ENCODE peak calls at places on chromosomes 6 and 20, in six cellular contexts. C, V, P, Q, B and U are unnamed samples.

GRCh38 chr6:115131709-115132490 is 789.1 kb upstream of the HS3ST5 start:
- DNase-seq in B (no peak), P (no peak), Q (no peak), V (no peak), C (no peak), U (no peak)

GRCh38 chr6:102525336-102525735 is 1131.8 kb downstream of the GRIK2 start:
- DNase-seq in Q (no peak), B (no peak), P (no peak), V (no peak), C (no peak), U (no peak)

GRCh38 chr20:31713312-31714049 is 9.2 kb downstream of the BCL2L1 start:
- DNase-seq in V (no peak), B (peak; percentile 85), Q (peak; percentile 93), P (peak; percentile 91), C (peak; percentile 45), U (peak; percentile 43)

GRCh38 chr6:52098649-52099184 is 11.3 kb upstream of the PKHD1 start:
- DNase-seq in Q (no peak), V (no peak), C (no peak), B (no peak), P (no peak), U (no peak)

GRCh38 chr6:31575335-31575901 is at the start of gene TNF:
- DNase-seq in B (peak; percentile 41), C (no peak), Q (no peak), P (no peak), V (peak; percentile 77), U (peak; percentile 8)

GRCh38 chr6:53048431-53049195 is 16.6 kb upstream of the FBXO9 start:
- DNase-seq in Q (no peak), B (no peak), C (no peak), V (no peak), P (peak; percentile 91), U (no peak)

GRCh38 chr20:20741067-20742045 is 28.9 kb upstream of the RALGAPA2 start:
- DNase-seq in V (no peak), B (no peak), P (no peak), Q (no peak), C (no peak), U (peak; percentile 79)

GRCh38 chr6:153312633-153313032 is 181.6 kb upstream of the RGS17 start:
- DNase-seq in V (no peak), P (peak; percentile 35), B (no peak), Q (no peak), C (peak; percentile 52), U (peak; percentile 95)

GRCh38 chr6:93801101-93801847 is 381.9 kb upstream of the EPHA7 start:
- DNase-seq in V (no peak), P (no peak), B (no peak), Q (no peak), C (no peak), U (no peak)

GRCh38 chr6:158769228-158769627 is 49.9 kb downstream of the EZR start:
- DNase-seq in B (no peak), P (no peak), V (no peak), C (no peak), Q (no peak), U (no peak)

GRCh38 chr6:15401120-15401519 is 155.3 kb downstream of the JARID2 start:
- DNase-seq in B (no peak), V (no peak), P (no peak), C (no peak), Q (no peak), U (no peak)

GRCh38 chr6:77073410-77073760 is 389.9 kb downstream of the HTR1B start:
- DNase-seq in C (no peak), V (no peak), Q (no peak), B (no peak), P (no peak), U (no peak)

GRCh38 chr6:33160728-33161323 is 31.4 kb downstream of the COL11A2 start:
- DNase-seq in V (no peak), C (peak; percentile 65), B (peak; percentile 33), P (peak; percentile 84), Q (peak; percentile 39), U (peak; percentile 7)

GRCh38 chr6:33160096-33160495 is 32.2 kb downstream of the COL11A2 start:
- DNase-seq in B (no peak), V (no peak), Q (no peak), C (no peak), P (no peak), U (no peak)

GRCh38 chr6:33162471-33162870 is 29.8 kb downstream of the COL11A2 start:
- DNase-seq in B (no peak), Q (no peak), V (no peak), P (no peak), C (no peak), U (no peak)

GRCh38 chr6:33163540-33163939 is 28.7 kb downstream of the COL11A2 start:
- DNase-seq in P (no peak), B (no peak), Q (no peak), V (no peak), C (no peak), U (no peak)

DNA sequence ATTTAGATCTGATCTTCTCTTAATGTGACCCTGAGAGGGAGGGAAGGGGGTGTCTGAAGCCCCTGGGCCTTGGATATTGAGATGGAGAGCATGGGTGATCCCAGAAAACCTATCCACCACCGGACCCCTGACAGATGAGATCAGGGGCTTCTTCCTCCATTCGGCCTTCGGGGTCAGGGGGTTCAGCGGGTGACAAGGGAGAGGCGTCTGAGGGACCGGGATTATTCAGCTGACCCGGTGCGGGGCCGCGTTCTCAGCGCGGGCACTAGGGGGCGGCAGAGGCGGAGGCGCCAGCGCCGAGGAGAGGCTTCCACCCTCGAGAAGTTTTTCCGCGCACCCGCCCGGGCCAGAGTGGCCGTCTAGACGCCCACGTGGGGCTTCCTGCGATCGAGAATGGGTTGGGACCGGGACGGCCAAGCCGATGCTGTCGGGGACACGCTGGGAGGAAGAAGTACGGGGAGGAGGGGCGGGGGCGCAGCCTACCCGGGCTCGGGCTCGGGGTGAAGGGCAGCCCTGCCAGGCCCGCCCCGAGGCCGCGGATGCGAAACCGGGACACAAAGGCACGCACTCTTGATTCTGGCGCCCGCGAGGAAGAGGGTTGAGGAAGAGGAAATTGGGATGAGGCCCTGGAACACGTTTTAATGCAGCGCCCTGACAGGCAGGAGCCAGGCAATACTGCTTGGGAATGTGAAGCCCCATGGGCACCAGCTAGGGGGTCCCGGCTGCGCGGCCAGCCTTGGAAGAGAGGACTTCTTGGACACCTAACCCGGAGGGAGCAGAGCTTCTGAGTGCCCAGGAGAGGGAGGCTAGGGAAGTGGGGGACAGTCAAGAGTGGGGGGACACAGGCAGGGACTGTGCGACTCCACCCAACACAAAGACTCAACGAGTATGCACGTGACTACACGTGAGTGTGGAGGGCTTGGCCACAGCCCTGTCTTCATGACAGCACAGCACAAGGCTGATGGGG is 30.6 kb downstream of the COL11A2 start:
- DNase-seq in C (peak; percentile 85), P (peak; percentile 28), B (peak; percentile 80), Q (no peak), V (peak; percentile 85), U (peak; percentile 81)
- H3K27ac ChIP-seq in C (peak overlapping the region; percentile 37), P (peak overlapping the region; percentile 54), B (peak overlapping the region; percentile 78), Q (no peak overlapping the region), V (no peak overlapping the region), U (no peak overlapping the region)

GRCh38 chr20:62178316-62179161 is 4.3 kb upstream of the MTG2 start:
- DNase-seq in V (no peak), B (no peak), P (no peak), C (no peak), Q (no peak), U (no peak)

GRCh38 chr20:62177307-62177706 is 5.5 kb upstream of the MTG2 start:
- DNase-seq in Q (no peak), P (no peak), V (no peak), C (no peak), B (no peak), U (no peak)

GRCh38 chr20:62176866-62177265 is 6.0 kb upstream of the MTG2 start:
- DNase-seq in C (no peak), V (no peak), B (no peak), P (no peak), Q (no peak), U (no peak)

GRCh38 chr20:62181808-62182207 is 1.0 kb upstream of the MTG2 start:
- DNase-seq in P (no peak), Q (no peak), C (no peak), V (no peak), B (no peak), U (no peak)

GRCh38 chr20:62179162-62179504 is 3.7 kb upstream of the MTG2 start:
- DNase-seq in P (no peak), V (no peak), C (no peak), Q (no peak), B (no peak), U (no peak)
- H3K27ac ChIP-seq in P (no peak overlapping the region), V (no peak overlapping the region), C (no peak overlapping the region), Q (no peak overlapping the region), B (no peak overlapping the region), U (no peak overlapping the region)

DNA sequence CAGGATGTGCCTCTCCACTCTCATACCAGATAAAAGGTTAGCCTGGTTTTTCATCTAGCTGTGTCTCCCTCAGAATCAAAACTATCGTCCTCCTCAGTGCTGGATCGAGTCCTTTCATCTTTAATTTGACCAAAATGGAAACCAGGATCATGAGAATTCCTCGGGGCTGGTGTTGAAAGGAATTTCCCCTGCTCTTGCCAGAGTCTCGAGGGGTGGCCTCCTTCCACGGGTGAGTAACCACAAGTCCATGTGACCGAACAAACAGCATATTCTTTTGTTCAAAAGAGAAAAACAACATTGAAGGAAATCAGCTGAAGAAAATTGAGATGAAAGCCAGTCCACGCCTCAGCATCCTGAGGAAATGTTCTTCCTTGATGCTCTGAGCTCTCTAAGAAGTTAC is 165.9 kb upstream of the CDYL start:
- DNase-seq in Q (no peak), B (peak; percentile 33), P (peak; percentile 77), V (no peak), C (no peak), U (peak; percentile 75)
- H3K27ac ChIP-seq in Q (no peak overlapping the region), B (peak overlapping the region; percentile 20), P (no peak overlapping the region), V (no peak overlapping the region), C (no peak overlapping the region), U (peak overlapping the region; percentile 54)

GRCh38 chr6:87151471-87151785 is 3.9 kb upstream of the ZNF292 start:
- DNase-seq in V (no peak), P (no peak), B (no peak), C (no peak), Q (no peak), U (no peak)

GRCh38 chr6:87155272-87155919 is at the start of gene ZNF292:
- DNase-seq in V (peak; percentile 95), C (peak; percentile 98), Q (peak; percentile 82), B (peak; percentile 97), P (peak; percentile 97), U (peak; percentile 98)

GRCh38 chr6:87152528-87152950 is 2.8 kb upstream of the ZNF292 start:
- DNase-seq in P (peak; percentile 16), Q (no peak), B (peak; percentile 10), C (peak; percentile 10), V (no peak), U (no peak)

GRCh38 chr6:87154641-87155271 is 609 bp upstream of the ZNF292 start:
- DNase-seq in B (no peak), V (peak; percentile 81), Q (peak; percentile 50), P (peak; percentile 85), C (peak; percentile 73), U (no peak)

DNA sequence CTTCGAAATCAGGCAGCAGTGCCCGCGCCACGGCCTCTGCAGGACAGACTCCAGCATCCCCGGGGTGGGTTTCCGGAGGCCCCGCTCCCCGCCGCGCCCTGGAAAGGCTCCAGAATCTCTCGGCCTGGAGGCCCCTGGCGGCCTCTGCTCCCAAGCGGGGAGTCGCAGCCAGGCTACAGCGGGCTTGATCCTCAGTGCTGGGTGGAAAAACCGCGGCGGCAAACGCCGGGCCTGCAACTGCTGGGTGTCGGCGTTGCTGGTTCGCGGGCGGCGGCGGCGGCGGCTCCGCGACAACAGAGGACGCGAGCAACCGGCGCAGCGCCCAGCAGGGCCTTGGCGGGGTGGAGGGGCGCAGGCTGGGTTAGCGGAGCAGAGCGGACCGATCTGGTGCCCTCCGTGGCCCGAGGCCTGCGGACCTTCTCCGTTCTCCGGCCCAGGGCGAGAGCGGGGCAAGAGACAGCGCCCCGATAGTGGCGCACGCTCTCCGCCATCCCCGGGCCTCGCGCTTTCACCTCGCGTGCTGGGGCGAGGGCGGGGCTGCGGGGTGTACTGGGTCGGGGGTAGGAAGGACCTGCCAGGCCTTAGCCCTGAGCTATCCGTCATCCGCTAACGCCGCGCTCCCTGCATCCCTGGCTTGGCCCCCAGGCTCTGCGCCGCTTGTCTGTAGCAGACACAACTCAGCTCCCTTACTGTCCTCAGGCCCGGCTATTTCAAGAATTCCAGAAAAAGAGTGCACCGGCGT is 3.4 kb upstream of the ZNF292 start:
- DNase-seq in V (peak; percentile 81), C (peak; percentile 74), B (peak; percentile 52), Q (no peak), P (peak; percentile 31), U (peak; percentile 58)
- H3K27ac ChIP-seq in V (peak overlapping the region; percentile 52), C (peak overlapping the region; percentile 95), B (peak overlapping the region; percentile 97), Q (no peak overlapping the region), P (peak overlapping the region; percentile 96), U (peak overlapping the region; percentile 88)